ENCODE peak calls at places on chromosomes 2 and 18, in five cellular contexts. U, V, O, B and W are unnamed samples.

GRCh38 chr2:233079953-233080835 is 20.1 kb downstream of the INPP5D start:
- DNase-seq in U (no peak), V (no peak), O (no peak), B (no peak), W (no peak)

GRCh38 chr2:152098798-152099654 is at the start of gene CACNB4:
- DNase-seq in U (no peak), V (peak; percentile 20), O (peak; percentile 18), B (no peak), W (peak; percentile 49)

GRCh38 chr2:181904022-181904632 is 12.6 kb downstream of the ITPRID2 start:
- DNase-seq in U (no peak), V (no peak), O (no peak), B (no peak), W (no peak)

GRCh38 chr2:529425-529824 is 147.8 kb downstream of the TMEM18 start:
- DNase-seq in U (no peak), V (no peak), O (no peak), B (no peak), W (no peak)

GRCh38 chr2:219352448-219353023 is 20.0 kb upstream of the RESP18 start:
- DNase-seq in U (peak; percentile 70), V (peak; percentile 74), O (no peak), B (no peak), W (no peak)

GRCh38 chr18:78612801-78613200 is 366.8 kb upstream of the SALL3 start:
- DNase-seq in U (no peak), V (no peak), O (no peak), B (no peak), W (no peak)

GRCh38 chr2:178528647-178529046 is 48.4 kb downstream of the PLEKHA3 start:
- DNase-seq in U (no peak), V (no peak), O (no peak), B (no peak), W (no peak)

GRCh38 chr2:173652731-173653426 is 298.2 kb downstream of the CDCA7 start:
- DNase-seq in U (no peak), V (no peak), O (no peak), B (peak; percentile 97), W (peak; percentile 17)

GRCh38 chr2:126979604-126980003 is 80.9 kb downstream of the TEX51 start:
- DNase-seq in U (no peak), V (no peak), O (no peak), B (no peak), W (no peak)

GRCh38 chr2:207129821-207130220 is 35.9 kb downstream of the KLF7 start:
- DNase-seq in U (no peak), V (no peak), O (no peak), B (no peak), W (no peak)

GRCh38 chr18:7626175-7626921 is 59.2 kb downstream of the PTPRM start:
- DNase-seq in U (no peak), V (no peak), O (no peak), B (no peak), W (no peak)

GRCh38 chr2:225488743-225489142 is 89.2 kb downstream of the NYAP2 start:
- DNase-seq in U (no peak), V (no peak), O (no peak), B (no peak), W (no peak)

GRCh38 chr18:59266019-59266369 is 7.3 kb downstream of the RAX start:
- DNase-seq in U (no peak), V (no peak), O (no peak), B (no peak), W (no peak)

GRCh38 chr2:160157861-160158813 is 41.9 kb downstream of the ITGB6 start:
- DNase-seq in U (no peak), V (no peak), O (no peak), B (peak; percentile 36), W (no peak)

GRCh38 chr2:241772063-241772499 is 4.5 kb upstream of the GAL3ST2 start:
- DNase-seq in U (no peak), V (no peak), O (no peak), B (no peak), W (no peak)

GRCh38 chr2:113977060-113977659 is 87.3 kb downstream of the ACTR3 start:
- DNase-seq in U (no peak), V (no peak), O (no peak), B (no peak), W (no peak)

GRCh38 chr2:203758841-203759691 is 52.6 kb downstream of the CD28 start:
- DNase-seq in U (no peak), V (no peak), O (no peak), B (peak; percentile 57), W (no peak)

GRCh38 chr2:116317111-116317510 is 1497.4 kb upstream of the DDX18 start:
- DNase-seq in U (no peak), V (no peak), O (no peak), B (no peak), W (no peak)

GRCh38 chr2:176643711-176644110 is 374.5 kb downstream of the MTX2 start:
- DNase-seq in U (no peak), V (no peak), O (no peak), B (no peak), W (no peak)

GRCh38 chr18:39946623-39947061 is 2008.4 kb upstream of the PIK3C3 start:
- DNase-seq in U (no peak), V (no peak), O (no peak), B (peak; percentile 80), W (no peak)

GRCh38 chr2:55968931-55969330 is 45.3 kb upstream of the EFEMP1 start:
- DNase-seq in U (no peak), V (no peak), O (no peak), B (no peak), W (no peak)

GRCh38 chr2:235263205-235264120 is 230.4 kb upstream of the AGAP1 start:
- DNase-seq in U (peak; percentile 9), V (peak; percentile 74), O (peak; percentile 79), B (peak; percentile 19), W (peak; percentile 90)

GRCh38 chr2:167856190-167856589 is 391.2 kb downstream of the STK39 start:
- DNase-seq in U (no peak), V (no peak), O (no peak), B (no peak), W (no peak)

GRCh38 chr2:74566423-74567085 is 12.0 kb downstream of the DOK1 start:
- DNase-seq in U (no peak), V (no peak), O (no peak), B (no peak), W (no peak)

GRCh38 chr2:101830555-101830954 is 133.0 kb downstream of the MAP4K4 start:
- DNase-seq in U (no peak), V (no peak), O (no peak), B (no peak), W (no peak)

GRCh38 chr2:148887349-148888002 is 12.4 kb downstream of the KIF5C start:
- DNase-seq in U (no peak), V (no peak), O (no peak), B (no peak), W (no peak)

GRCh38 chr2:136572335-136572734 is 193.0 kb upstream of the THSD7B start:
- DNase-seq in U (no peak), V (no peak), O (no peak), B (no peak), W (peak; percentile 60)

GRCh38 chr2:99395589-99396130 is 58.5 kb downstream of the EIF5B start:
- DNase-seq in U (no peak), V (no peak), O (no peak), B (no peak), W (no peak)

GRCh38 chr18:51361130-51361860 is 163.8 kb upstream of the MEX3C start:
- DNase-seq in U (no peak), V (no peak), O (no peak), B (no peak), W (no peak)

GRCh38 chr2:18074476-18074875 is 196.0 kb downstream of the KCNS3 start:
- DNase-seq in U (no peak), V (no peak), O (no peak), B (no peak), W (no peak)

GRCh38 chr18:48947102-48947501 is 3.7 kb downstream of the SMAD7 start:
- DNase-seq in U (no peak), V (no peak), O (no peak), B (no peak), W (no peak)
- H3K4me1 ChIP-seq in U (peaks cover 6% of the 10 kb centered on the region), V (peaks cover 36% of the 10 kb centered on the region), O (peaks cover 19% of the 10 kb centered on the region), B (peaks cover 59% of the 10 kb centered on the region), W (peaks cover 21% of the 10 kb centered on the region)

GRCh38 chr2:217632036-217632435 is 370.8 kb downstream of the TNS1 start:
- DNase-seq in U (no peak), V (peak; percentile 31), O (no peak), B (no peak), W (no peak)
- H3K4me3 ChIP-seq in U (no peak overlapping the region), V (no peak overlapping the region), O (no peak overlapping the region), B (no peak overlapping the region), W (no peak overlapping the region)

DNA sequence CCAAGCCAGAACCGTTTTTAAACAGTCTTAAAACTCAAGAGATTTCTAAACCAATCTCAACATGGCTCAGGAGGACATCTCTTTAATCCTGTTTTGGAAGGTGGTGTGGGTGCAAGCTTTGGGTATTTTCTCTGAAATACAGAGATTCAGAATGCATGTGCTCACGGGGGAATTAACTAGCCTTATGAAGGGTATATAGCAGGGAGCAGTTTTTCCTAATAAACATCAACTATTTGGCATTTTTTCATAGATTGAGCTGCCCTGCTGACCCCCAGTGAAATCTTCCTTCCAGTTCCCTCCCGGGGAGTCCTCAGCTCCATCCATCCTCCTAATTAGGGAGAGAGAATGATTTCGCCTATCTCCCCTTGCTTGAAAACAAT is 122.6 kb downstream of the SMAD7 start:
- DNase-seq in U (no peak), V (no peak), O (peak; percentile 11), B (no peak), W (no peak)
- H3K4me1 ChIP-seq in U (peaks cover 11% of the 10 kb centered on the region), V (no peaks in the 10 kb centered on the region), O (no peaks in the 10 kb centered on the region), B (peaks cover 17% of the 10 kb centered on the region), W (peaks cover 40% of the 10 kb centered on the region)

DNA sequence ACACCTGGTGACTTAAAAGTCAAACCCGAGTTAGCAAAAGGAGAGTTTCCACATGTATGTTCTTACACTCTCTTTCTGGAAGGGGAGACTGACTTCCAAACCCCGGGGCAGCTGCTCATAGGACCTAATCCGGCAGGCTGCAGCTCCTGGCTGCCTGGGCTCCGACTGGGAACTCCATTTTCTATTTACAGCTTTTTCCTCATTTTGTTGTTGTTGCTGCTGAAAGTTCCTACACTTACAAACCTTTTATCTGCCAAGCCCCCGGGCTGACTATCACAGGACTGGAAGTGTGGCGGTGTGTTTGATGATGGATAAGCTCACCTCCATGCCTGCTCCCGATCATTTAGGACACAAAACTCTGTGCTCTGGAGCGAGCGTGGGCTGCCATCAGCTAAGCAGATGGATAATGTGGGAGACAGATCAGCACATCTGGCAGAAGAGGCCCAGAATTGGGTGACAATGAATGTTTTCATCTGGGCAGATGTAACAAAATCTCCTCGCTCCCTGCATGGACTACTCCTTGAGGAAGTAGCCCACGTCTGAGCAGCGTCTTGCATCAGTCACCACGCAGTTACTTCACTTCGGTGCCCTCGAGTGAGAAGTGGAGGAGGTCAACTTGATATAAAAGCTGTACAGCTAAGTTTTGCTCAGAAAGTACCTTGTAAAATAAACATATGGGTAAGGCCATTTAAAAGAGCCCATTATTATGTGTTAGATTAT is 114.4 kb upstream of the COPS8 start:
- DNase-seq in U (no peak), V (no peak), O (no peak), B (no peak), W (no peak)
- H3K4me3 ChIP-seq in U (no peak overlapping the region), V (no peak overlapping the region), O (no peak overlapping the region), B (no peak overlapping the region), W (no peak overlapping the region)